ENCODE peak calls at places on chromosome 1, in six cellular contexts. Z is fibroblast of lung, H is aorta, W is KBM-7, B is GOT3, O is fibroblast of the aortic adventitia. G is an unnamed sample.

GRCh38 chr1:1858382-1859086 is 32.4 kb downstream of the GNB1 start:
- DNase-seq in H (peak; percentile 87), W (peak; percentile 34), B (no peak), Z (peak; percentile 87), O (peak; percentile 97), G (no peak)

GRCh38 chr1:226979115-226979516 is 39.0 kb downstream of the COQ8A start:
- DNase-seq in O (no peak), Z (no peak), B (no peak), W (no peak), H (no peak), G (no peak)

GRCh38 chr1:169894424-169895145 is 889 bp upstream of the SCYL3 start:
- DNase-seq in O (no peak), W (no peak), H (no peak), B (no peak), Z (no peak), G (no peak)

GRCh38 chr1:202710070-202711025 is at the start of gene SYT2:
- DNase-seq in B (no peak), Z (peak; percentile 17), O (no peak), H (no peak), W (no peak), G (no peak)

GRCh38 chr1:235831148-235831547 is 35.6 kb downstream of the LYST start:
- DNase-seq in Z (peak; percentile 69), W (no peak), O (peak; percentile 65), B (no peak), H (peak; percentile 61), G (no peak)

GRCh38 chr1:89390707-89391106 is 26.8 kb downstream of the GBP6 start:
- DNase-seq in Z (no peak), B (no peak), W (no peak), O (no peak), H (no peak), G (no peak)

GRCh38 chr1:176241385-176242015 is 34.4 kb upstream of the COP1 start:
- DNase-seq in H (no peak), B (no peak), W (no peak), Z (peak; percentile 93), O (peak; percentile 88), G (no peak)

GRCh38 chr1:89890085-89890754 is 69.4 kb downstream of the LRRC8D start:
- DNase-seq in H (no peak), W (peak; percentile 18), Z (peak; percentile 62), O (peak; percentile 94), B (no peak), G (no peak)

GRCh38 chr1:46580140-46580903 is 23.7 kb downstream of the MKNK1 start:
- DNase-seq in O (no peak), Z (no peak), B (no peak), H (no peak), W (peak; percentile 80), G (no peak)

GRCh38 chr1:210446479-210446878 is 117.8 kb downstream of the HHAT start:
- DNase-seq in O (no peak), W (peak; percentile 12), Z (no peak), B (peak; percentile 8), H (no peak), G (no peak)

GRCh38 chr1:34268311-34269042 is 91.8 kb downstream of the C1orf94 start:
- DNase-seq in W (no peak), H (no peak), O (peak; percentile 91), Z (no peak), B (no peak), G (no peak)

GRCh38 chr1:118143828-118144227 is 41.2 kb downstream of the SPAG17 start:
- DNase-seq in W (no peak), O (no peak), H (no peak), Z (no peak), B (no peak), G (no peak)

GRCh38 chr1:19525607-19526545 is 40.5 kb upstream of the CAPZB start:
- DNase-seq in O (no peak), W (no peak), H (no peak), Z (no peak), B (no peak), G (no peak)

GRCh38 chr1:26066857-26067256 is 573 bp downstream of the TRIM63 start:
- DNase-seq in B (no peak), Z (no peak), O (peak; percentile 38), W (no peak), H (no peak), G (no peak)

GRCh38 chr1:118204648-118205047 is 19.6 kb upstream of the SPAG17 start:
- DNase-seq in H (no peak), Z (no peak), W (no peak), B (no peak), O (no peak), G (no peak)

GRCh38 chr1:214816603-214817002 is 213.6 kb downstream of the CENPF start:
- DNase-seq in O (no peak), H (no peak), W (no peak), Z (no peak), B (no peak), G (no peak)

GRCh38 chr1:224175615-224176014 is 7.4 kb upstream of the DEGS1 start:
- DNase-seq in O (no peak), H (peak; percentile 58), B (no peak), W (no peak), Z (no peak), G (no peak)